ENCODE peak calls at places on chromosomes 12 and 14, in eight cellular contexts. One of them, this sample, is unnamed.

GRCh38 chr14:94460631-94461416 is 8.2 kb upstream of the SERPINA11 start:
- DNase-seq in mammary epithelial cell: no peak
- DNase-seq in Peyer's patch: no peak
- DNase-seq in lower lobe of right lung: no peak
- DNase-seq in OCI-LY7: no peak
- DNase-seq in K562: no peak
- DNase-seq in body of pancreas: no peak
- DNase-seq in psoas muscle: no peak
- DNase-seq in this sample: no peak

GRCh38 chr12:65755596-65755978 is 68.7 kb upstream of the HMGA2 start:
- DNase-seq in psoas muscle: no peak
- DNase-seq in OCI-LY7: no peak
- DNase-seq in Peyer's patch: no peak
- DNase-seq in K562: no peak
- DNase-seq in body of pancreas: no peak
- DNase-seq in mammary epithelial cell: no peak
- DNase-seq in lower lobe of right lung: no peak
- DNase-seq in this sample: peak; percentile 35

GRCh38 chr14:22460461-22461195 is 128.4 kb downstream of the DAD1 start:
- DNase-seq in K562: peak; percentile 35
- DNase-seq in psoas muscle: no peak
- DNase-seq in OCI-LY7: no peak
- DNase-seq in mammary epithelial cell: peak; percentile 11
- DNase-seq in body of pancreas: no peak
- DNase-seq in lower lobe of right lung: no peak
- DNase-seq in Peyer's patch: no peak
- DNase-seq in this sample: peak; percentile 20

GRCh38 chr12:88266851-88267360 is 124.8 kb downstream of the TMTC3 start:
- DNase-seq in body of pancreas: no peak
- DNase-seq in OCI-LY7: no peak
- DNase-seq in mammary epithelial cell: no peak
- DNase-seq in K562: no peak
- DNase-seq in Peyer's patch: no peak
- DNase-seq in psoas muscle: no peak
- DNase-seq in lower lobe of right lung: no peak
- DNase-seq in this sample: no peak

GRCh38 chr14:68986926-68987652 is 8.0 kb upstream of the ACTN1 start:
- DNase-seq in psoas muscle: no peak
- DNase-seq in mammary epithelial cell: peak; percentile 43
- DNase-seq in body of pancreas: no peak
- DNase-seq in K562: no peak
- DNase-seq in Peyer's patch: no peak
- DNase-seq in lower lobe of right lung: no peak
- DNase-seq in OCI-LY7: no peak
- DNase-seq in this sample: peak; percentile 61

GRCh38 chr12:19489168-19489567 is 49.9 kb downstream of the AEBP2 start:
- DNase-seq in Peyer's patch: no peak
- DNase-seq in psoas muscle: no peak
- DNase-seq in K562: no peak
- DNase-seq in lower lobe of right lung: no peak
- DNase-seq in OCI-LY7: no peak
- DNase-seq in body of pancreas: no peak
- DNase-seq in mammary epithelial cell: no peak
- DNase-seq in this sample: no peak

GRCh38 chr14:29243355-29243754 is 476.8 kb downstream of the FOXG1 start:
- DNase-seq in body of pancreas: no peak
- DNase-seq in OCI-LY7: no peak
- DNase-seq in mammary epithelial cell: no peak
- DNase-seq in psoas muscle: no peak
- DNase-seq in Peyer's patch: no peak
- DNase-seq in K562: no peak
- DNase-seq in lower lobe of right lung: no peak
- DNase-seq in this sample: peak; percentile 70

GRCh38 chr12:93379432-93380308 is 1.9 kb downstream of the NUDT4 start:
- DNase-seq in lower lobe of right lung: no peak
- DNase-seq in Peyer's patch: no peak
- DNase-seq in mammary epithelial cell: peak; percentile 27
- DNase-seq in psoas muscle: no peak
- DNase-seq in body of pancreas: no peak
- DNase-seq in K562: no peak
- DNase-seq in OCI-LY7: no peak
- DNase-seq in this sample: peak; percentile 30

GRCh38 chr14:90491221-90491867 is 94.5 kb downstream of the CALM1 start:
- DNase-seq in OCI-LY7: no peak
- DNase-seq in body of pancreas: peak; percentile 64
- DNase-seq in mammary epithelial cell: no peak
- DNase-seq in K562: no peak
- DNase-seq in psoas muscle: peak; percentile 83
- DNase-seq in lower lobe of right lung: no peak
- DNase-seq in Peyer's patch: no peak
- DNase-seq in this sample: no peak

GRCh38 chr12:50686406-50686805 is 77.5 kb upstream of the ATF1 start:
- DNase-seq in psoas muscle: no peak
- DNase-seq in Peyer's patch: no peak
- DNase-seq in K562: no peak
- DNase-seq in body of pancreas: no peak
- DNase-seq in OCI-LY7: no peak
- DNase-seq in lower lobe of right lung: no peak
- DNase-seq in mammary epithelial cell: no peak
- DNase-seq in this sample: no peak

GRCh38 chr12:124626841-124627502 is 59.6 kb upstream of the NCOR2 start:
- DNase-seq in K562: no peak
- DNase-seq in OCI-LY7: no peak
- DNase-seq in Peyer's patch: no peak
- DNase-seq in psoas muscle: peak; percentile 84
- DNase-seq in lower lobe of right lung: no peak
- DNase-seq in body of pancreas: peak; percentile 65
- DNase-seq in mammary epithelial cell: no peak
- DNase-seq in this sample: no peak

GRCh38 chr12:19613051-19613535 is 173.8 kb downstream of the AEBP2 start:
- DNase-seq in mammary epithelial cell: no peak
- DNase-seq in OCI-LY7: no peak
- DNase-seq in lower lobe of right lung: no peak
- DNase-seq in psoas muscle: no peak
- DNase-seq in body of pancreas: no peak
- DNase-seq in K562: no peak
- DNase-seq in Peyer's patch: no peak
- DNase-seq in this sample: no peak

GRCh38 chr12:44347145-44347544 is 511.3 kb downstream of the TMEM117 start:
- DNase-seq in Peyer's patch: no peak
- DNase-seq in body of pancreas: no peak
- DNase-seq in psoas muscle: no peak
- DNase-seq in K562: no peak
- DNase-seq in mammary epithelial cell: no peak
- DNase-seq in lower lobe of right lung: no peak
- DNase-seq in OCI-LY7: no peak
- DNase-seq in this sample: no peak

GRCh38 chr12:106064622-106065021 is 74.1 kb downstream of the NUAK1 start:
- DNase-seq in Peyer's patch: no peak
- DNase-seq in lower lobe of right lung: no peak
- DNase-seq in psoas muscle: no peak
- DNase-seq in K562: no peak
- DNase-seq in mammary epithelial cell: no peak
- DNase-seq in body of pancreas: no peak
- DNase-seq in OCI-LY7: no peak
- DNase-seq in this sample: no peak

GRCh38 chr14:31858868-31859267 is 218.2 kb upstream of the ARHGAP5 start:
- DNase-seq in Peyer's patch: no peak
- DNase-seq in lower lobe of right lung: no peak
- DNase-seq in mammary epithelial cell: peak; percentile 29
- DNase-seq in body of pancreas: no peak
- DNase-seq in psoas muscle: no peak
- DNase-seq in K562: no peak
- DNase-seq in OCI-LY7: no peak
- DNase-seq in this sample: peak; percentile 47

GRCh38 chr12:63420206-63420644 is 248.1 kb downstream of the DPY19L2 start:
- DNase-seq in K562: peak; percentile 67
- DNase-seq in lower lobe of right lung: no peak
- DNase-seq in Peyer's patch: peak; percentile 18
- DNase-seq in psoas muscle: no peak
- DNase-seq in OCI-LY7: peak; percentile 67
- DNase-seq in mammary epithelial cell: peak; percentile 23
- DNase-seq in body of pancreas: peak; percentile 30
- DNase-seq in this sample: peak; percentile 27

DNA sequence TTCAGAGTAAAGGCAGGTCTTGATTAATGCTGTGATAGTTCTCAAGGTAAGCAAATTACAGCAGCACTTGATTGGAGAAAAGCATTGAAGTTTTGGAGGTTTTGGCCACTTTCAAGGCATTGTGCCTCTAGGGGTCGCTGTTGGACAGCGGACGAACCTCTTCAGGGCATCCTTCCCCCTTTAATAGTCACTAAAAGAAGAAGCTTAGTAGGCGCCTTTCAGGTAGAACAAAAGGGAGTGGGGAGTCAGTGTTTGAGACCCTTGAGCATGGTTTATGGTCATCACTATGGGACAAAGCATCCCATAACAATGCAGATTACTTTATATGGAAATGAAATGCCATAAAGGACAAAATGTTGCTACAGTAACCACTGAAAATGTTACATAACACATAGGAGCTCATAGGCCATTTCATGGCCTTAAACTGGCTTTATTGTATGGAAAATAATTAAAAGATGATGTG is 199.5 kb upstream of the DCN start:
- DNase-seq in lower lobe of right lung: peak; percentile 81
- DNase-seq in psoas muscle: peak; percentile 84
- DNase-seq in mammary epithelial cell: peak; percentile 72
- DNase-seq in body of pancreas: peak; percentile 79
- DNase-seq in Peyer's patch: peak; percentile 88
- DNase-seq in K562: peak; percentile 42
- DNase-seq in OCI-LY7: peak; percentile 77
- DNase-seq in this sample: peak; percentile 74
- H3K4me3 ChIP-seq in lower lobe of right lung: peak overlapping the region; percentile 50
- H3K4me3 ChIP-seq in psoas muscle: peak overlapping the region; percentile 66
- H3K4me3 ChIP-seq in mammary epithelial cell: peak overlapping the region; percentile 45
- H3K4me3 ChIP-seq in body of pancreas: no peak overlapping the region
- H3K4me3 ChIP-seq in Peyer's patch: no peak overlapping the region
- H3K4me3 ChIP-seq in K562: no peak overlapping the region
- H3K4me3 ChIP-seq in OCI-LY7: no peak overlapping the region
- H3K4me3 ChIP-seq in this sample: peak overlapping the region; percentile 34

GRCh38 chr14:81480741-81481140 is 52.9 kb downstream of the SEL1L start:
- DNase-seq in OCI-LY7: no peak
- DNase-seq in psoas muscle: no peak
- DNase-seq in body of pancreas: no peak
- DNase-seq in lower lobe of right lung: no peak
- DNase-seq in mammary epithelial cell: no peak
- DNase-seq in Peyer's patch: no peak
- DNase-seq in K562: no peak
- DNase-seq in this sample: no peak

GRCh38 chr14:81485372-81485771 is 48.3 kb downstream of the SEL1L start:
- DNase-seq in Peyer's patch: no peak
- DNase-seq in OCI-LY7: no peak
- DNase-seq in mammary epithelial cell: no peak
- DNase-seq in psoas muscle: no peak
- DNase-seq in lower lobe of right lung: no peak
- DNase-seq in K562: no peak
- DNase-seq in body of pancreas: peak; percentile 49
- DNase-seq in this sample: no peak
- H3K36me3 ChIP-seq in Peyer's patch: peaks cover 8% of the 10 kb centered on the region
- H3K36me3 ChIP-seq in OCI-LY7: peaks cover 99% of the 10 kb centered on the region
- H3K36me3 ChIP-seq in mammary epithelial cell: peaks cover 20% of the 10 kb centered on the region
- H3K36me3 ChIP-seq in psoas muscle: peaks cover 9% of the 10 kb centered on the region
- H3K36me3 ChIP-seq in lower lobe of right lung: peaks cover 99% of the 10 kb centered on the region
- H3K36me3 ChIP-seq in K562: peaks cover 62% of the 10 kb centered on the region
- H3K36me3 ChIP-seq in body of pancreas: peaks cover 40% of the 10 kb centered on the region
- H3K36me3 ChIP-seq in this sample: peaks cover 21% of the 10 kb centered on the region

DNA sequence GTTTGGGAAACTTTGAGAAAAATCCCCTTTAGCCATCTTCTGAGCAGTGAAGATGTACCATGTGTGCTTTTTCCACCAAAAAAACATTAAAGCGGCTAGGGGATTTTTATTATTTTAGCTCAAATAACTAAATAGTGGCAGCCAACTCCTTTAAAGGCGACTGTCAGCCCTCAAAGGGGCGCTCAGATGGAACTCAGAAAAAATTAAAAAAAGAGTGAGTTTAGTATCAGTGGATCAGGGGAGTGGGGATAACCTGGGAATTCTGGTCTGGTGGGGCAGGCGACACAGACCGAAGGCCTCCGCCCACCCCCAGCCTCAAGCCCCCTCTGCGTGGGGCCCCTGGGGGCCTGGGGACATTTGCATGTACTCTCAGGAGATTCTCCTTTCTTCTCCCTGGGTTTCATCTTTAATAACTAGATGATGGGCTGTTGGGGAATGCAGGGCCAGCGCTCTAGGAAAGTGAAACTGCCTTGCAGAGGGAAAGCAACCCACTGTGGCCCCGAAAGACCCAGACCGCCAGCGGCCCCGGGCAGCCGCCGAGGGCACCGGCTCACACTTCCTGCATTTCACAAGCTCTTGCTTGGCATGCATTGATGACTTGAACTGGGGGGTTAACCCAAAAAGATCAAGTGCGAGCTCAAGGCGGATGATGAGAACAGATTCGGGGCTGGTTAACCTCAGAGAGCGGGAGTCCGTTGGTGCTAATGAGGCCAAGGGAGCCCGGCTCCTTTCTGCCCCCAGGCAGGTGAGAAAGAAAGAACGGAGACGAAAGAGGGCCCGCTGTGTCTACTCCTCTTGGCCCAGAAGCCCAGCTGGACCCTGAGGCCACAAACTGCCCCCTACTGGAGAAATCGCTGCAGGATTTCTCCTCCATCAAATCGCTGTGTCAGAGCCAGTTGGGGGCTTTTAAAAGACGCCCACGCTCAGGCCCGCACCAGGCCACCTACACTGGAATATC is 7.3 kb upstream of the BATF start:
- DNase-seq in psoas muscle: no peak
- DNase-seq in mammary epithelial cell: peak; percentile 12
- DNase-seq in K562: peak; percentile 32
- DNase-seq in lower lobe of right lung: peak; percentile 64
- DNase-seq in body of pancreas: peak; percentile 37
- DNase-seq in OCI-LY7: peak; percentile 24
- DNase-seq in Peyer's patch: peak; percentile 75
- DNase-seq in this sample: no peak
- TF ChIP-seq CTCF in psoas muscle: no peak
- TF ChIP-seq CTCF in mammary epithelial cell: no peak
- TF ChIP-seq CTCF in K562: peak; percentile 30
- TF ChIP-seq CTCF in lower lobe of right lung: no peak
- TF ChIP-seq CTCF in body of pancreas: peak; percentile 15
- TF ChIP-seq CTCF in OCI-LY7: peak; percentile 63
- TF ChIP-seq CTCF in Peyer's patch: peak; percentile 5
- TF ChIP-seq CTCF in this sample: no peak

GRCh38 chr12:75705749-75706719 is 194.6 kb upstream of the KRR1 start:
- DNase-seq in body of pancreas: peak; percentile 49
- DNase-seq in lower lobe of right lung: no peak
- DNase-seq in Peyer's patch: no peak
- DNase-seq in psoas muscle: no peak
- DNase-seq in OCI-LY7: no peak
- DNase-seq in K562: peak; percentile 32
- DNase-seq in mammary epithelial cell: no peak
- DNase-seq in this sample: peak; percentile 84
- H3K4me3 ChIP-seq in body of pancreas: no peak overlapping the region
- H3K4me3 ChIP-seq in lower lobe of right lung: no peak overlapping the region
- H3K4me3 ChIP-seq in Peyer's patch: no peak overlapping the region
- H3K4me3 ChIP-seq in psoas muscle: no peak overlapping the region
- H3K4me3 ChIP-seq in OCI-LY7: no peak overlapping the region
- H3K4me3 ChIP-seq in K562: no peak overlapping the region
- H3K4me3 ChIP-seq in mammary epithelial cell: no peak overlapping the region
- H3K4me3 ChIP-seq in this sample: no peak overlapping the region